ENCODE peak calls at places on chromosomes 1 and 21, in six cellular contexts. One of them, this sample, is unnamed.

GRCh38 chr1:81998165-81998564 is 197.4 kb downstream of the ADGRL2 start:
- DNase-seq in RWPE1: no peak
- DNase-seq in CD4-positive, alpha-beta T cell: no peak
- DNase-seq in sigmoid colon: no peak
- DNase-seq in tibial artery: no peak
- DNase-seq in gastrocnemius medialis: peak; percentile 11
- DNase-seq in this sample: no peak

GRCh38 chr1:18874036-18874435 is 14.6 kb upstream of the TAS1R2 start:
- DNase-seq in tibial artery: no peak
- DNase-seq in sigmoid colon: no peak
- DNase-seq in CD4-positive, alpha-beta T cell: no peak
- DNase-seq in gastrocnemius medialis: no peak
- DNase-seq in RWPE1: no peak
- DNase-seq in this sample: no peak

GRCh38 chr1:245095903-245096302 is 58.9 kb upstream of the KIF26B start:
- DNase-seq in tibial artery: no peak
- DNase-seq in sigmoid colon: no peak
- DNase-seq in gastrocnemius medialis: no peak
- DNase-seq in CD4-positive, alpha-beta T cell: no peak
- DNase-seq in RWPE1: no peak
- DNase-seq in this sample: no peak

GRCh38 chr1:226820935-226821718 is 49.3 kb upstream of the PSEN2 start:
- DNase-seq in tibial artery: peak; percentile 90
- DNase-seq in sigmoid colon: peak; percentile 99
- DNase-seq in gastrocnemius medialis: peak; percentile 86
- DNase-seq in CD4-positive, alpha-beta T cell: no peak
- DNase-seq in RWPE1: peak; percentile 79
- DNase-seq in this sample: no peak

GRCh38 chr21:39385299-39386145 is 36.6 kb upstream of the HMGN1 start:
- DNase-seq in RWPE1: no peak
- DNase-seq in gastrocnemius medialis: peak; percentile 87
- DNase-seq in sigmoid colon: peak; percentile 93
- DNase-seq in tibial artery: peak; percentile 86
- DNase-seq in CD4-positive, alpha-beta T cell: no peak
- DNase-seq in this sample: no peak

GRCh38 chr1:53129891-53130597 is 12.4 kb downstream of the SLC1A7 start:
- DNase-seq in CD4-positive, alpha-beta T cell: no peak
- DNase-seq in sigmoid colon: peak; percentile 62
- DNase-seq in tibial artery: peak; percentile 43
- DNase-seq in RWPE1: no peak
- DNase-seq in gastrocnemius medialis: no peak
- DNase-seq in this sample: no peak

GRCh38 chr21:33394260-33394659 is 9.0 kb upstream of the IFNGR2 start:
- DNase-seq in sigmoid colon: peak; percentile 70
- DNase-seq in CD4-positive, alpha-beta T cell: no peak
- DNase-seq in gastrocnemius medialis: peak; percentile 34
- DNase-seq in tibial artery: peak; percentile 69
- DNase-seq in RWPE1: no peak
- DNase-seq in this sample: no peak

GRCh38 chr1:219442575-219442974 is 170.3 kb downstream of the ZC3H11B start:
- DNase-seq in CD4-positive, alpha-beta T cell: no peak
- DNase-seq in tibial artery: no peak
- DNase-seq in gastrocnemius medialis: no peak
- DNase-seq in sigmoid colon: no peak
- DNase-seq in RWPE1: no peak
- DNase-seq in this sample: no peak

GRCh38 chr1:205536759-205537361 is 32.4 kb downstream of the CDK18 start:
- DNase-seq in CD4-positive, alpha-beta T cell: no peak
- DNase-seq in gastrocnemius medialis: no peak
- DNase-seq in sigmoid colon: peak; percentile 62
- DNase-seq in tibial artery: peak; percentile 63
- DNase-seq in RWPE1: no peak
- DNase-seq in this sample: no peak

GRCh38 chr1:79708646-79709237 is 702.2 kb upstream of the ADGRL4 start:
- DNase-seq in CD4-positive, alpha-beta T cell: no peak
- DNase-seq in sigmoid colon: no peak
- DNase-seq in gastrocnemius medialis: no peak
- DNase-seq in tibial artery: no peak
- DNase-seq in RWPE1: no peak
- DNase-seq in this sample: no peak

DNA sequence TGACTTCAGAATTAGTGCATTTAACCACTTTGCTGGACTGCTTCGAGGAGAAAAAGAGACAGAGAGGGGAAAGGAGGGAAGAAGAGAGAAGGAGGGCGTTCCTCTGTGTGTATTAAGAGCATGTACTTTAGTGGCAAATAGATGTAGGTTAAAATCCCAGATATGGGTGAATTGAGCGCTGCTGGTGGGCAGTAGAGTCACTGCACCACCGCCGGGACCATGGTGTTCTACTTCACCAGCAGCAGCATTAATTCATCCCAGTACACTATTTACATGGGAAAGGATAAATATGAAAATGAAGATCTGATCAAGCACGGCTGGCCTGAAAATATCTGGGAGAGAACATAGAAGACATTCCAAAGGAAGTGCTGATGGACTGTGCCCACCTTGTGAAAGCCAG is 20.9 kb upstream of the PPIE start:
- DNase-seq in RWPE1: no peak
- DNase-seq in tibial artery: no peak
- DNase-seq in CD4-positive, alpha-beta T cell: no peak
- DNase-seq in sigmoid colon: no peak
- DNase-seq in gastrocnemius medialis: no peak
- DNase-seq in this sample: no peak
- TF ChIP-seq CTCF in RWPE1: no peak
- TF ChIP-seq CTCF in tibial artery: no peak
- TF ChIP-seq CTCF in CD4-positive, alpha-beta T cell: no peak
- TF ChIP-seq CTCF in sigmoid colon: no peak
- TF ChIP-seq CTCF in gastrocnemius medialis: no peak
- TF ChIP-seq CTCF in this sample: no peak

GRCh38 chr1:84298336-84298687 is 3.2 kb upstream of the SAMD13 start:
- DNase-seq in RWPE1: peak; percentile 45
- DNase-seq in gastrocnemius medialis: peak; percentile 54
- DNase-seq in tibial artery: peak; percentile 76
- DNase-seq in sigmoid colon: peak; percentile 70
- DNase-seq in CD4-positive, alpha-beta T cell: no peak
- DNase-seq in this sample: peak; percentile 24
- TF ChIP-seq CTCF in RWPE1: no peak
- TF ChIP-seq CTCF in gastrocnemius medialis: no peak
- TF ChIP-seq CTCF in tibial artery: no peak
- TF ChIP-seq CTCF in sigmoid colon: no peak
- TF ChIP-seq CTCF in CD4-positive, alpha-beta T cell: no peak
- TF ChIP-seq CTCF in this sample: no peak

GRCh38 chr1:63012339-63012738 is 228.4 kb downstream of the ATG4C start:
- DNase-seq in CD4-positive, alpha-beta T cell: no peak
- DNase-seq in RWPE1: no peak
- DNase-seq in sigmoid colon: no peak
- DNase-seq in tibial artery: no peak
- DNase-seq in gastrocnemius medialis: peak; percentile 17
- DNase-seq in this sample: no peak
- TF ChIP-seq CTCF in CD4-positive, alpha-beta T cell: no peak
- TF ChIP-seq CTCF in RWPE1: no peak
- TF ChIP-seq CTCF in sigmoid colon: no peak
- TF ChIP-seq CTCF in tibial artery: no peak
- TF ChIP-seq CTCF in gastrocnemius medialis: no peak
- TF ChIP-seq CTCF in this sample: no peak

GRCh38 chr1:9181990-9182783 is 52.4 kb upstream of the H6PD start:
- DNase-seq in gastrocnemius medialis: no peak
- DNase-seq in tibial artery: no peak
- DNase-seq in CD4-positive, alpha-beta T cell: no peak
- DNase-seq in sigmoid colon: no peak
- DNase-seq in RWPE1: peak; percentile 62
- DNase-seq in this sample: peak; percentile 32
- TF ChIP-seq CTCF in gastrocnemius medialis: no peak
- TF ChIP-seq CTCF in tibial artery: no peak
- TF ChIP-seq CTCF in CD4-positive, alpha-beta T cell: no peak
- TF ChIP-seq CTCF in sigmoid colon: no peak
- TF ChIP-seq CTCF in RWPE1: no peak
- TF ChIP-seq CTCF in this sample: peak; percentile 38

GRCh38 chr1:8016244-8017241 is 9.6 kb downstream of the ERRFI1 start:
- DNase-seq in gastrocnemius medialis: no peak
- DNase-seq in RWPE1: no peak
- DNase-seq in tibial artery: no peak
- DNase-seq in CD4-positive, alpha-beta T cell: no peak
- DNase-seq in sigmoid colon: no peak
- DNase-seq in this sample: no peak
- TF ChIP-seq CTCF in gastrocnemius medialis: no peak
- TF ChIP-seq CTCF in RWPE1: peak; percentile 12
- TF ChIP-seq CTCF in tibial artery: no peak
- TF ChIP-seq CTCF in CD4-positive, alpha-beta T cell: no peak
- TF ChIP-seq CTCF in sigmoid colon: no peak
- TF ChIP-seq CTCF in this sample: no peak

DNA sequence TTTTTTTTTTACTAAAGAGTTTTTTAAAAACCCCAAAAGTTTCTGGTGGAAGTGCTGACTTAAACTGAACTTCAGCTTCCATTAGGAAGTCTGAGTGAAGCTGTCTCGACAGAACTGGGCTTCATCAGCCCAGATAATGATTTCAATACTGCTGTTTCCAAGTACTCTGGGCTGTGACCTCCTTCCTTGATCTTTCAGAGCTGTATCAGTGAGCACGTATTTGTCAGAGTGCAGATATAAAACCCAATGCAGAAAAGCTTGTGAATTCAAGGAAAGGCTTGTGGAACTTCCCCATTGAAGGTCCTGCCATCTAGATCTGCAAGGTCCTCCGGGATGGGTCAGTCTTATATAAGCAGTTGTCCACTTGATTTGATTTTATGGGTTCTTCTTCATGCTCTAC is 50.1 kb upstream of the RGS21 start:
- DNase-seq in tibial artery: no peak
- DNase-seq in CD4-positive, alpha-beta T cell: no peak
- DNase-seq in RWPE1: no peak
- DNase-seq in gastrocnemius medialis: no peak
- DNase-seq in sigmoid colon: no peak
- DNase-seq in this sample: no peak
- TF ChIP-seq CTCF in tibial artery: no peak
- TF ChIP-seq CTCF in CD4-positive, alpha-beta T cell: no peak
- TF ChIP-seq CTCF in RWPE1: no peak
- TF ChIP-seq CTCF in gastrocnemius medialis: no peak
- TF ChIP-seq CTCF in sigmoid colon: no peak
- TF ChIP-seq CTCF in this sample: no peak